ENCODE peak calls at places on chromosomes 12 and 14, in four cellular contexts. C, I, F and G are unnamed samples.

GRCh38 chr12:11732023-11732422 is 82.5 kb downstream of the ETV6 start:
- DNase-seq in C (no peak), I (no peak), F (no peak), G (no peak)

GRCh38 chr12:8912910-8913309 is 1.4 kb upstream of the PHC1 start:
- DNase-seq in C (no peak), I (peak), F (no peak), G (no peak)

GRCh38 chr12:15644700-15645099 is 144.5 kb downstream of the EPS8 start:
- DNase-seq in C (no peak), I (no peak), F (peak), G (peak)

GRCh38 chr12:125065021-125065752 is at the start of gene AACS:
- DNase-seq in C (peak), I (peak), F (peak), G (peak)

GRCh38 chr14:50770586-50770985 is 60.4 kb downstream of the NIN start:
- DNase-seq in C (no peak), I (no peak), F (no peak), G (no peak)

GRCh38 chr12:98744692-98745091 is 99.6 kb downstream of the APAF1 start:
- DNase-seq in C (no peak), I (peak), F (peak), G (no peak)

GRCh38 chr12:62711626-62712305 is 223.2 kb downstream of the PPM1H start:
- DNase-seq in C (peak), I (no peak), F (no peak), G (no peak)

GRCh38 chr12:104710940-104711725 is 247.0 kb downstream of the SLC41A2 start:
- DNase-seq in C (no peak), I (no peak), F (peak), G (peak)

GRCh38 chr12:57149309-57149900 is 2.0 kb upstream of the LRP1-AS start:
- DNase-seq in C (no peak), I (no peak), F (peak), G (peak)

GRCh38 chr12:5516781-5517180 is 84.9 kb downstream of the NTF3 start:
- DNase-seq in C (no peak), I (no peak), F (no peak), G (no peak)

GRCh38 chr14:105427412-105427811 is 7.8 kb downstream of the MTA1 start:
- DNase-seq in C (no peak), I (no peak), F (no peak), G (no peak)

GRCh38 chr12:101933866-101934514 is 56.6 kb downstream of the DRAM1 start:
- DNase-seq in C (no peak), I (no peak), F (no peak), G (no peak)

GRCh38 chr12:27549801-27550652 is 26.0 kb downstream of the PPFIBP1 start:
- DNase-seq in C (peak), I (no peak), F (peak), G (peak)

GRCh38 chr14:76759589-76759988 is 1.7 kb upstream of the VASH1 start:
- DNase-seq in C (no peak), I (no peak), F (no peak), G (no peak)

GRCh38 chr14:64294672-64295413 is 672 bp upstream of the ESR2 start:
- DNase-seq in C (peak), I (peak), F (peak), G (peak)

GRCh38 chr14:68780358-68781160 is 12.3 kb downstream of the ZFP36L1 start:
- DNase-seq in C (no peak), I (no peak), F (peak), G (peak)

GRCh38 chr12:78181544-78182162 is 351.0 kb downstream of the NAV3 start:
- DNase-seq in C (peak), I (no peak), F (peak), G (peak)

GRCh38 chr12:27226319-27226984 is 17.6 kb upstream of the STK38L start:
- DNase-seq in C (peak), I (no peak), F (peak), G (no peak)

GRCh38 chr14:67420102-67420739 is 8.3 kb upstream of the PLEK2 start:
- DNase-seq in C (no peak), I (peak), F (no peak), G (no peak)

GRCh38 chr12:69136931-69137613 is 102.3 kb upstream of the CPSF6 start:
- DNase-seq in C (peak), I (no peak), F (no peak), G (no peak)

GRCh38 chr14:90871605-90872233 is 55.5 kb upstream of the TTC7B start:
- DNase-seq in C (no peak), I (no peak), F (peak), G (peak)

GRCh38 chr14:98919431-98919830 is 352.6 kb downstream of the BCL11B start:
- DNase-seq in C (no peak), I (no peak), F (no peak), G (no peak)

GRCh38 chr12:28328967-28329366 is 138.7 kb downstream of the CCDC91 start:
- DNase-seq in C (no peak), I (no peak), F (no peak), G (no peak)

GRCh38 chr14:101953151-101953550 is 11.2 kb upstream of the DYNC1H1 start:
- DNase-seq in C (no peak), I (no peak), F (no peak), G (no peak)

GRCh38 chr14:102094101-102094500 is 7.3 kb upstream of the HSP90AA1 start:
- DNase-seq in C (no peak), I (no peak), F (no peak), G (no peak)

GRCh38 chr12:48812389-48812788 is 5.9 kb upstream of the CACNB3 start:
- DNase-seq in C (no peak), I (no peak), F (no peak), G (no peak)

GRCh38 chr14:50001999-50002925 is 109.4 kb downstream of the ARF6 start:
- DNase-seq in C (peak), I (peak), F (no peak), G (no peak)

GRCh38 chr14:89242871-89243270 is 174.2 kb downstream of the FOXN3 start:
- DNase-seq in C (no peak), I (no peak), F (peak), G (no peak)

GRCh38 chr14:103099733-103100280 is 5.3 kb downstream of the EXOC3L4 start:
- DNase-seq in C (no peak), I (no peak), F (no peak), G (no peak)